ENCODE peak calls at places on chromosomes 3 and 15, in eight cellular contexts. Q is stomach, Z is sigmoid colon, N is HCT116, R is suprapubic skin, A is HepG2, L is upper lobe of left lung, X is transverse colon. H is an unnamed sample.

GRCh38 chr15:70494529-70494860 is 268.9 kb downstream of the UACA start:
- DNase-seq in A (no peak), R (no peak), Z (no peak), Q (no peak), N (no peak), X (no peak), L (no peak), H (no peak)

GRCh38 chr3:183494341-183494740 is 61.2 kb downstream of the KLHL6 start:
- DNase-seq in N (no peak), A (no peak), X (no peak), Q (peak), R (peak), Z (no peak), L (peak), H (peak)

GRCh38 chr3:192449036-192449435 is 278.3 kb downstream of the FGF12 start:
- DNase-seq in X (no peak), N (no peak), A (no peak), Z (no peak), Q (no peak), L (no peak), R (no peak), H (no peak)

GRCh38 chr3:30289751-30290150 is 316.6 kb upstream of the TGFBR2 start:
- DNase-seq in X (no peak), A (no peak), Z (no peak), Q (no peak), L (no peak), N (no peak), R (no peak), H (no peak)

GRCh38 chr3:86989611-86990010 is 1.3 kb downstream of the VGLL3 start:
- DNase-seq in R (no peak), N (no peak), Z (no peak), X (no peak), A (no peak), Q (no peak), L (no peak), H (no peak)

GRCh38 chr3:56536735-56537134 is 20.2 kb upstream of the CCDC66 start:
- DNase-seq in L (no peak), Q (no peak), X (no peak), Z (no peak), A (no peak), R (no peak), N (no peak), H (no peak)

GRCh38 chr3:124676236-124676635 is 54.0 kb upstream of the UMPS start:
- DNase-seq in Z (no peak), R (no peak), X (no peak), Q (no peak), A (no peak), N (no peak), L (no peak), H (no peak)

GRCh38 chr3:108036401-108036800 is 54.4 kb downstream of the CD47 start:
- DNase-seq in X (no peak), Q (no peak), Z (no peak), A (no peak), R (no peak), L (no peak), N (no peak), H (no peak)

GRCh38 chr3:70021267-70021666 is 21.7 kb downstream of the SAMMSON start:
- DNase-seq in N (no peak), R (no peak), Q (no peak), L (no peak), Z (no peak), A (no peak), X (no peak), H (no peak)

GRCh38 chr3:67655364-67656121 is 1.1 kb upstream of the SUCLG2 start:
- DNase-seq in X (peak), Q (peak), L (peak), A (peak), R (peak), N (no peak), Z (no peak), H (no peak)
- TF ChIP-seq POLR2AphosphoS5 in X (no peak), Q (no peak), L (no peak), A (no peak), R (no peak), N (no peak), Z (no peak), H (peak)

GRCh38 chr3:9600597-9600996 is 47.0 kb upstream of the LHFPL4 start:
- DNase-seq in Q (peak), L (peak), X (peak), Z (no peak), A (no peak), N (no peak), R (no peak), H (no peak)
- TF ChIP-seq POLR2A in Q (no peak), L (no peak), X (no peak), Z (no peak), A (no peak), N (no peak), R (no peak), H (no peak)

GRCh38 chr15:27410986-27411385 is 440.0 kb downstream of the GABRG3 start:
- DNase-seq in X (no peak), Z (no peak), R (no peak), N (no peak), A (no peak), Q (no peak), L (no peak), H (no peak)

GRCh38 chr15:27414168-27414870 is 443.3 kb downstream of the GABRG3 start:
- DNase-seq in A (no peak), X (no peak), L (no peak), R (no peak), N (no peak), Q (no peak), Z (no peak), H (no peak)

GRCh38 chr15:27408428-27408827 is 437.4 kb downstream of the GABRG3 start:
- DNase-seq in Q (no peak), A (no peak), L (no peak), X (no peak), N (no peak), Z (no peak), R (no peak), H (no peak)

GRCh38 chr15:27412413-27412812 is 441.4 kb downstream of the GABRG3 start:
- DNase-seq in Z (no peak), Q (no peak), L (no peak), X (no peak), N (no peak), A (no peak), R (no peak), H (no peak)
- TF ChIP-seq POLR2AphosphoS5 in Z (no peak), Q (no peak), L (no peak), X (no peak), N (no peak), A (no peak), R (no peak), H (no peak)

GRCh38 chr15:90232196-90232595 is 1.5 kb downstream of the CIB1 start:
- DNase-seq in Z (no peak), N (no peak), Q (no peak), X (no peak), R (no peak), L (no peak), A (no peak), H (no peak)

GRCh38 chr15:90234519-90234988 is 545 bp downstream of the GDPGP1 start:
- DNase-seq in R (no peak), N (no peak), X (no peak), Q (no peak), Z (no peak), L (no peak), A (peak), H (no peak)

GRCh38 chr15:90232941-90233700 is 620 bp downstream of the CIB1 start:
- DNase-seq in Q (peak), Z (peak), A (peak), X (peak), R (peak), L (peak), N (no peak), H (no peak)

GRCh38 chr15:90231028-90232017 is 2.4 kb downstream of the CIB1 start:
- DNase-seq in Z (peak), R (no peak), A (no peak), X (peak), Q (peak), L (peak), N (no peak), H (no peak)

GRCh38 chr15:90233701-90234518 is at the start of the genes CIB1 and GDPGP1:
- DNase-seq in R (peak), Q (peak), N (peak), A (peak), X (peak), Z (peak), L (peak), H (peak)
- TF ChIP-seq POLR2A in R (no peak), Q (no peak), N (peak), A (peak), X (peak), Z (peak), L (no peak), H (no peak)

GRCh38 chr15:60478633-60479360 is at the start of gene ICE2:
- DNase-seq in A (peak), X (peak), R (peak), N (peak), Z (peak), L (peak), Q (peak), H (peak)
- TF ChIP-seq POLR2AphosphoS5 in A (peak), X (peak), R (peak), N (peak), Z (peak), L (peak), Q (peak), H (peak)

DNA sequence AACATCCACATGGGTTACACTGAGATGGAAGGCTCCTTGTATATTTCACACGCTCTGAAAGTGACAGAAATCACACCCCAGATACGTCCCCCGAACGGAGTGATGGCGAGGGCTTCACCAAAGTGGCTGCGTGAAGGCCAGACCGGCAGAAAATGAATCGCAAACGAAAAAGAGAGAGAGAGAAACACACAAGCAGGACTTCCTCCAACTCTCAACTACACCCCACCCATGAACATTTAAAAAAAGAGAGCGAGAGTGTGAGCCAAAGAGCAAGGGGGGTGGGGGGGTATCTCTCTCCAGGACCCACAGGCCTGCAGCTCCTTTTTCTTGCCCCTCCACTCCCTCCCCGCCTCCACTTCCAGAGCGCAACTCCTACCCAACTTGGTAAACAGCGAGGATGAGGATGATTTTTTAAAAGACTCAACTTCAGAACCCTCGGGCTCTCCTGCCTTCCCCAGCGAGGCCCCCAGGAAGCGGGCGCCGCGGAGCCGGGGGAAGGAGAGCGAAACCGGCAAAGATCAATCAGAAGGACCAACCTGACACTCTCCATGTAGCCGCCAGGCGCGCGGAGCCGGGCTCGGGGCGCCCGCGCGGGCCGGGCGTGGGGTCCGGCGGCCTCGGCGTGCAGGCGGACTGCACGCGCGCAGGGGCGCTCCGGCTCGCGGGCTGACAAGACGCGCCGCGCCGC is 519.1 kb downstream of the FOXP1 start:
- DNase-seq in A (peak), X (peak), L (no peak), Z (peak), Q (peak), R (no peak), N (no peak), H (no peak)
- TF ChIP-seq POLR2A in A (peak), X (peak), L (no peak), Z (no peak), Q (no peak), R (no peak), N (no peak), H (no peak)

DNA sequence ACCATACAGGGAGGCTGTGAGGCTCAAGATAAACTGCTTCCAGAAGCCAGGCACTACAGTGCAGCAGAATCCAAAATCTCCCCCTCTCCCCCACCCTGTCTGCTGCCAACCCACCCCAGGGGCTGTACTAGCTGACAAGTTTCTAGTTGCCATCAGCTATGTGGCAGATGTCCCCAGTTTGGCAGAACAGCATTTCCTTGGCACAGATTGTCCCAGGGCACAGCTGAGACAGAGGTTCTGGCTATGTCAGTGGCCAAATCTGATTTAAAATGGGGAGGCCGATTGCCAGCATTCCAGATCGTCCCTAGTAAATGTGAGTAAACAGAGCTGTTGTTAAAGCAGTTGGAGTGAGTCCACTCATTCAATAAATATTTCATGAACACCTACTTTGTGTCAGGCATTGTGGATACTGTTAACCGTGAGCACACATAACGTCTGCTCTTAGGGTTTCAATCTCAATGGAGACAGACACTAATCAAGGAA is 28.0 kb upstream of the CCDC174 start:
- DNase-seq in Z (no peak), R (no peak), A (no peak), X (no peak), N (no peak), L (no peak), Q (no peak), H (no peak)
- TF ChIP-seq POLR2AphosphoS5 in Z (no peak), R (no peak), A (no peak), X (no peak), N (no peak), L (no peak), Q (no peak), H (no peak)

DNA sequence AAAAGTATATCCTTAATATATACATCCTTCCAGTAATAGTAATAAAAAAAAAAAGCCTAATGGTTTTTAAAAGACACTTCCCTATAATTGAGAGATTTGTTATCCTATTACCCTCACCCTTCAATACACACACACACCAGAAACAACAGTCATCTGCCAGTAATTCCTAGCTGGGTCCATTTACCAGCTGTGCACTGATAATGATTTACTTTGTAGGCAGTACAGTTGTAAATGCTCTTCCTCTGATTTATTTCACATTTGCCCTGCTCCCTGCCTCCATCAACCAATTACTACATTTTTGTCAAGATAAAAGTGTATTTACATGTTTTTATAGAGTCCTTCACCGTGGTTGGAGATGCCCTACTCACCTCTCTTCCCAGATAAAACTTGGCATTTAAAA is 12.4 kb downstream of the TPM1 start:
- DNase-seq in N (no peak), A (no peak), Q (no peak), L (no peak), X (no peak), R (no peak), Z (no peak), H (no peak)
- TF ChIP-seq POLR2A in N (no peak), A (no peak), Q (no peak), L (no peak), X (no peak), R (no peak), Z (no peak), H (no peak)

GRCh38 chr3:112338727-112339056 is 5.7 kb downstream of the CD200 start:
- DNase-seq in X (no peak), N (no peak), R (no peak), Z (no peak), L (no peak), Q (no peak), A (no peak), H (no peak)

GRCh38 chr3:112338021-112338726 is 5.2 kb downstream of the CD200 start:
- DNase-seq in Z (no peak), A (no peak), N (no peak), Q (no peak), R (no peak), X (no peak), L (no peak), H (no peak)

GRCh38 chr3:112333002-112333385 is at the start of gene CD200:
- DNase-seq in R (no peak), N (no peak), X (peak), A (no peak), L (peak), Z (peak), Q (peak), H (no peak)

GRCh38 chr3:112333386-112334334 is 704 bp downstream of the CD200 start:
- DNase-seq in L (no peak), Q (no peak), Z (no peak), A (no peak), X (no peak), N (no peak), R (no peak), H (no peak)

GRCh38 chr3:112334709-112335108 is 1.8 kb downstream of the CD200 start:
- DNase-seq in A (no peak), Q (no peak), N (no peak), L (no peak), Z (no peak), R (no peak), X (no peak), H (no peak)
- TF ChIP-seq POLR2AphosphoS5 in A (no peak), Q (no peak), N (no peak), L (no peak), Z (no peak), R (no peak), X (no peak), H (no peak)

H was measured in vagina.